ENCODE peak calls at places on chromosomes 13 and 19, in five cellular contexts. A is psoas muscle; V is SW 1271; R is stimulated activated CD8-positive, alpha-beta memory T cell treated with anti-CD3 and anti-CD28 coated beads, Interleukin-4, amount 100 ng/mL, for 1 hour; B is mucosa of descending colon. O is an unnamed sample.
A peak's percentile ranks its signal among the peaks of the same experiment; 100 is the strongest.

GRCh38 chr13:29513002-29513980 is 82.2 kb downstream of the SLC7A1 start:
- DNase-seq in A (peak; percentile 29), V (no peak), R (no peak), B (no peak), O (no peak)

GRCh38 chr19:33459691-33460090 is 61.9 kb downstream of the PEPD start:
- DNase-seq in A (no peak), V (no peak), R (no peak), B (no peak), O (no peak)

GRCh38 chr13:80052286-80052685 is 288.6 kb downstream of the SPRY2 start:
- DNase-seq in A (no peak), V (no peak), R (no peak), B (no peak), O (no peak)

GRCh38 chr13:105441406-105441805 is 1094.1 kb downstream of the EFNB2 start:
- DNase-seq in A (no peak), V (no peak), R (no peak), B (no peak), O (peak; percentile 23)

GRCh38 chr19:4304509-4305252 is at the start of gene FSD1:
- DNase-seq in A (no peak), V (no peak), R (no peak), B (peak; percentile 59), O (no peak)

GRCh38 chr13:97724450-97724849 is 229.0 kb upstream of the IPO5 start:
- DNase-seq in A (no peak), V (no peak), R (no peak), B (no peak), O (no peak)

GRCh38 chr13:23608704-23609413 is 38.6 kb downstream of the TNFRSF19 start:
- DNase-seq in A (peak; percentile 72), V (no peak), R (no peak), B (peak; percentile 32), O (peak; percentile 69)

GRCh38 chr13:109669234-109669612 is 117.2 kb downstream of the IRS2 start:
- DNase-seq in A (no peak), V (no peak), R (no peak), B (no peak), O (no peak)

GRCh38 chr13:74205313-74205690 is 71.1 kb upstream of the KLF12 start:
- DNase-seq in A (no peak), V (no peak), R (no peak), B (no peak), O (no peak)

O was measured in glomerular endothelial cell.